ENCODE peak calls at places on chromosomes 4 and X, in seven cellular contexts. One of them, this sample, is unnamed.

GRCh38 chr4:54902261-54902660 is 223.1 kb downstream of the KDR start:
- DNase-seq in lung: no peak
- DNase-seq in mesenchymal stem cell: no peak
- DNase-seq in left lung: no peak
- DNase-seq in endodermal cell: no peak
- DNase-seq in body of pancreas: no peak
- DNase-seq in sigmoid colon: no peak
- DNase-seq in this sample: no peak

GRCh38 chr4:107825072-107825789 is 499 bp downstream of the SGMS2 start:
- DNase-seq in lung: peak; percentile 69
- DNase-seq in mesenchymal stem cell: peak; percentile 64
- DNase-seq in left lung: no peak
- DNase-seq in endodermal cell: peak; percentile 82
- DNase-seq in body of pancreas: peak; percentile 79
- DNase-seq in sigmoid colon: peak; percentile 83
- DNase-seq in this sample: no peak

GRCh38 chr4:119490335-119490734 is 138.3 kb downstream of the PDE5A start:
- DNase-seq in lung: no peak
- DNase-seq in mesenchymal stem cell: peak; percentile 45
- DNase-seq in left lung: no peak
- DNase-seq in endodermal cell: peak; percentile 63
- DNase-seq in body of pancreas: no peak
- DNase-seq in sigmoid colon: no peak
- DNase-seq in this sample: no peak

GRCh38 chr4:2891294-2891693 is 47.6 kb downstream of the ADD1 start:
- DNase-seq in lung: no peak
- DNase-seq in mesenchymal stem cell: peak; percentile 70
- DNase-seq in left lung: no peak
- DNase-seq in endodermal cell: no peak
- DNase-seq in body of pancreas: no peak
- DNase-seq in sigmoid colon: no peak
- DNase-seq in this sample: no peak

GRCh38 chr4:147707892-147708672 is 23.8 kb upstream of the ARHGAP10 start:
- DNase-seq in lung: peak; percentile 43
- DNase-seq in mesenchymal stem cell: peak; percentile 63
- DNase-seq in left lung: no peak
- DNase-seq in endodermal cell: peak; percentile 73
- DNase-seq in body of pancreas: peak; percentile 69
- DNase-seq in sigmoid colon: peak; percentile 70
- DNase-seq in this sample: peak; percentile 44

GRCh38 chrX:52979993-52980392 is 21.7 kb upstream of the FAM156A start:
- DNase-seq in lung: no peak
- DNase-seq in mesenchymal stem cell: no peak
- DNase-seq in left lung: no peak
- DNase-seq in endodermal cell: no peak
- DNase-seq in body of pancreas: no peak
- DNase-seq in sigmoid colon: peak; percentile 47
- DNase-seq in this sample: no peak

GRCh38 chr4:43362875-43363636 is 470.5 kb downstream of the GRXCR1 start:
- DNase-seq in lung: no peak
- DNase-seq in mesenchymal stem cell: no peak
- DNase-seq in left lung: no peak
- DNase-seq in endodermal cell: no peak
- DNase-seq in body of pancreas: no peak
- DNase-seq in sigmoid colon: no peak
- DNase-seq in this sample: no peak

GRCh38 chr4:143641406-143641805 is 59.1 kb downstream of the FREM3 start:
- DNase-seq in lung: no peak
- DNase-seq in mesenchymal stem cell: no peak
- DNase-seq in left lung: no peak
- DNase-seq in endodermal cell: no peak
- DNase-seq in body of pancreas: no peak
- DNase-seq in sigmoid colon: no peak
- DNase-seq in this sample: no peak

GRCh38 chrX:46579250-46579649 is 5.7 kb downstream of the CHST7 start:
- DNase-seq in lung: no peak
- DNase-seq in mesenchymal stem cell: no peak
- DNase-seq in left lung: no peak
- DNase-seq in endodermal cell: no peak
- DNase-seq in body of pancreas: no peak
- DNase-seq in sigmoid colon: no peak
- DNase-seq in this sample: no peak

GRCh38 chr4:169620846-169621228 is 459 bp downstream of the CLCN3 start:
- DNase-seq in lung: no peak
- DNase-seq in mesenchymal stem cell: peak; percentile 61
- DNase-seq in left lung: no peak
- DNase-seq in endodermal cell: peak; percentile 68
- DNase-seq in body of pancreas: peak; percentile 42
- DNase-seq in sigmoid colon: no peak
- DNase-seq in this sample: no peak

GRCh38 chr4:169619958-169620845 is at the start of gene CLCN3:
- DNase-seq in lung: peak; percentile 99
- DNase-seq in mesenchymal stem cell: peak; percentile 99
- DNase-seq in left lung: peak; percentile 100
- DNase-seq in endodermal cell: peak; percentile 99
- DNase-seq in body of pancreas: peak; percentile 98
- DNase-seq in sigmoid colon: peak; percentile 98
- DNase-seq in this sample: peak; percentile 84

GRCh38 chr4:169618986-169619385 is 1.4 kb upstream of the CLCN3 start:
- DNase-seq in lung: no peak
- DNase-seq in mesenchymal stem cell: no peak
- DNase-seq in left lung: no peak
- DNase-seq in endodermal cell: no peak
- DNase-seq in body of pancreas: no peak
- DNase-seq in sigmoid colon: no peak
- DNase-seq in this sample: no peak

GRCh38 chr4:169619518-169619957 is 840 bp upstream of the CLCN3 start:
- DNase-seq in lung: peak; percentile 53
- DNase-seq in mesenchymal stem cell: peak; percentile 71
- DNase-seq in left lung: no peak
- DNase-seq in endodermal cell: peak; percentile 80
- DNase-seq in body of pancreas: peak; percentile 79
- DNase-seq in sigmoid colon: no peak
- DNase-seq in this sample: peak; percentile 28

DNA sequence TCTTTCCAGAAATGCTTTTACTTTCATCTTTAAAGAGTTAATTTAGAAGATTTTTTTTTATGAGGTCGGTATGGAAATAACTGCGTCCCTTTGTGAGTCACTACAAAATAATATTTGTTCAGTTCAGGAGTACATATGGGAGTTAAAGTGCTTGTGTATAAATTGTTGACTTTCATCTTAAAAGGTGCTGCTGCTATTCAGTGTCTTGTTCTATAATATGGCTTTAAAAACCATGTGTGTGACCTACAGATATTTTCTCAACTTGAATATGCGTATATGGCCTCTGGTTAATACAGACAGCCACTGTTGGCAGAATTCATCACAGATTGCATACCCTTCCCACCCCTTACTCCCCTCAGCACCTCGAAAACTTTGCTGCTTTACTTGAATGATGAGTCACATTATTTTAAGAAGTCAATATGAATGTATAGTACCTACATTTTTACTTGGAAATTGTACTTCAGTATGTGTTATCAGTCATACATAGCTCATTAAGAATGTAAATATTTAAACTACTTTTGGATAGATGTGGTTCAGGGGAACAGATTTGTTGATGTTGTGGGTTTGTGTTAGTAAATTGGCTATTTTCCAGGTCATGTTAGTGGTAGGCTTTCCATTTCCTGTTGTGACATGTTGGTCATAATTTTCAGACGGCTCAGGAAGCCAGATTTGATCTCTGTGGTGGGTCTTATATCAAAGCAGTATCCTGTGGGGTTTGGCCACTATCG is 1.5 kb downstream of the CLCN3 start:
- DNase-seq in lung: no peak
- DNase-seq in mesenchymal stem cell: peak; percentile 94
- DNase-seq in left lung: no peak
- DNase-seq in endodermal cell: no peak
- DNase-seq in body of pancreas: peak; percentile 28
- DNase-seq in sigmoid colon: no peak
- DNase-seq in this sample: peak; percentile 34
- H3K27ac ChIP-seq in lung: peak overlapping the region; percentile 85
- H3K27ac ChIP-seq in mesenchymal stem cell: no peak overlapping the region
- H3K27ac ChIP-seq in left lung: peak overlapping the region; percentile 93
- H3K27ac ChIP-seq in endodermal cell: no peak overlapping the region
- H3K27ac ChIP-seq in body of pancreas: peak overlapping the region; percentile 98
- H3K27ac ChIP-seq in sigmoid colon: peak overlapping the region; percentile 95
- H3K27ac ChIP-seq in this sample: peak overlapping the region; percentile 95

GRCh38 chrX:115147220-115147619 is 42.0 kb upstream of the RBMXL3 start:
- DNase-seq in lung: no peak
- DNase-seq in mesenchymal stem cell: peak; percentile 24
- DNase-seq in left lung: no peak
- DNase-seq in endodermal cell: no peak
- DNase-seq in body of pancreas: no peak
- DNase-seq in sigmoid colon: no peak
- DNase-seq in this sample: no peak
- H3K4me1 ChIP-seq in lung: no peaks in the 10 kb centered on the region
- H3K4me1 ChIP-seq in mesenchymal stem cell: no peaks in the 10 kb centered on the region
- H3K4me1 ChIP-seq in left lung: no peaks in the 10 kb centered on the region
- H3K4me1 ChIP-seq in endodermal cell: no peaks in the 10 kb centered on the region
- H3K4me1 ChIP-seq in body of pancreas: no peaks in the 10 kb centered on the region
- H3K4me1 ChIP-seq in sigmoid colon: no peaks in the 10 kb centered on the region
- H3K4me1 ChIP-seq in this sample: no peaks in the 10 kb centered on the region

GRCh38 chrX:19130628-19131027 is 8.4 kb upstream of the ADGRG2 start:
- DNase-seq in lung: no peak
- DNase-seq in mesenchymal stem cell: no peak
- DNase-seq in left lung: no peak
- DNase-seq in endodermal cell: no peak
- DNase-seq in body of pancreas: no peak
- DNase-seq in sigmoid colon: no peak
- DNase-seq in this sample: no peak
- H3K4me3 ChIP-seq in lung: no peak overlapping the region
- H3K4me3 ChIP-seq in mesenchymal stem cell: no peak overlapping the region
- H3K4me3 ChIP-seq in left lung: no peak overlapping the region
- H3K4me3 ChIP-seq in endodermal cell: no peak overlapping the region
- H3K4me3 ChIP-seq in body of pancreas: no peak overlapping the region
- H3K4me3 ChIP-seq in sigmoid colon: no peak overlapping the region
- H3K4me3 ChIP-seq in this sample: no peak overlapping the region

GRCh38 chrX:33053001-33053400 is 158.3 kb downstream of the DMD start:
- DNase-seq in lung: no peak
- DNase-seq in mesenchymal stem cell: no peak
- DNase-seq in left lung: no peak
- DNase-seq in endodermal cell: no peak
- DNase-seq in body of pancreas: no peak
- DNase-seq in sigmoid colon: no peak
- DNase-seq in this sample: no peak
- H3K27ac ChIP-seq in lung: no peak overlapping the region
- H3K27ac ChIP-seq in mesenchymal stem cell: no peak overlapping the region
- H3K27ac ChIP-seq in left lung: no peak overlapping the region
- H3K27ac ChIP-seq in endodermal cell: no peak overlapping the region
- H3K27ac ChIP-seq in body of pancreas: no peak overlapping the region
- H3K27ac ChIP-seq in sigmoid colon: no peak overlapping the region
- H3K27ac ChIP-seq in this sample: no peak overlapping the region

DNA sequence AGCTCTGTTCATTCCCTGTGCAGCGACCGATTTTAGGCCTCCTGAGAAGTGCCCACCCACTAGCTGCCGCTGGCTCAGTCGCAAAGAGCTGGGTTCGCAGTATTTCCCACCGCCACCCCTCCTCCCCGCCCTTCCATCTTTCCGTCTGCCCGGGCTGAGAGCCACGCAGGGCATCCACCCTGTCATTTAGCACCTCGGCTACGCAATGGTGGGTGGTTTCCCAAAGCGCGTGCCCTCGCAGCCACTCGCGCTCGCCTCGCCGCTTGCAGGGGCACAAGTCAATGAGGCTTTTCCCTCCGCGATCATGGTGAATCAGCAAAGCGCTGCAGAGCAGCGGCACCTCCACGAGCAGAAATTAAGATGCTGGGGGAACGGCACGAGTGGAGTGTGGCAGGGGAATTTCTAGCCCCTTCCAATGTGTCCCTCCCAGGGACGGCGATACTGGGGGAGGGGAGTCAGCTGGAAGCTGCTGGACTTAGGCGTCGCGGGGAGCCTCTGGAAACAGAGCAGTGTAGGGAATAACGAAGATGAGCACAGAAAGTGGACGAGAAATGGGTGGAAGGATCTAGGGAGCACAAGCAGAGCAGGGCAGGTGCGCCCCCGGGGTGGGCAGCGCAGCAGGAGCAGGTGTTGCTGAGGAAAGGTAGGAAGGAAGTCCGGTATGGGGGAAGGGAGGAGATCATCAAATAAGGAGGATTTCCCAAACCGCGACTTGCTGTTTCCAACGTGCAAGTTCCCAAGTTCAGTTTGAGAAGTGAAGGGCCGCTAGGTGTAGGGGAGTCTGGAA is 2.4 kb upstream of the PTCHD1 start:
- DNase-seq in lung: no peak
- DNase-seq in mesenchymal stem cell: peak; percentile 10
- DNase-seq in left lung: peak; percentile 39
- DNase-seq in endodermal cell: peak; percentile 76
- DNase-seq in body of pancreas: no peak
- DNase-seq in sigmoid colon: no peak
- DNase-seq in this sample: no peak
- H3K4me1 ChIP-seq in lung: no peaks in the 10 kb centered on the region
- H3K4me1 ChIP-seq in mesenchymal stem cell: peaks cover 26% of the 10 kb centered on the region
- H3K4me1 ChIP-seq in left lung: no peaks in the 10 kb centered on the region
- H3K4me1 ChIP-seq in endodermal cell: no peaks in the 10 kb centered on the region
- H3K4me1 ChIP-seq in body of pancreas: peaks cover 20% of the 10 kb centered on the region
- H3K4me1 ChIP-seq in sigmoid colon: no peaks in the 10 kb centered on the region
- H3K4me1 ChIP-seq in this sample: no peaks in the 10 kb centered on the region